ENCODE peak calls at places on chromosomes 5 and 9, in seven cellular contexts. D, M, S, U, A, B and R are unnamed samples.

GRCh38 chr5:171149772-171150171 is 159.3 kb upstream of the TLX3 start:
- DNase-seq in D (no peak), M (no peak), S (no peak), U (no peak), A (no peak), B (no peak), R (no peak)

GRCh38 chr5:85868070-85868469 is 749.7 kb upstream of the COX7C start:
- DNase-seq in D (no peak), M (no peak), S (no peak), U (no peak), A (no peak), B (no peak), R (no peak)

GRCh38 chr9:94298949-94299599 is 29.4 kb downstream of the NUTM2F start:
- DNase-seq in D (no peak), M (no peak), S (no peak), U (no peak), A (no peak), B (no peak), R (no peak)

GRCh38 chr9:98795970-98796363 is 388 bp downstream of the ANKS6 start:
- DNase-seq in D (peak), M (peak), S (no peak), U (no peak), A (peak), B (no peak), R (peak)

GRCh38 chr9:137789295-137789895 is 88.2 kb upstream of the CACNA1B start:
- DNase-seq in D (no peak), M (no peak), S (no peak), U (no peak), A (no peak), B (no peak), R (no peak)

GRCh38 chr9:114336157-114336556 is 6.5 kb downstream of the ORM2 start:
- DNase-seq in D (no peak), M (no peak), S (no peak), U (no peak), A (no peak), B (no peak), R (no peak)

GRCh38 chr5:8340739-8341344 is 471.9 kb downstream of the MTRR start:
- DNase-seq in D (no peak), M (no peak), S (no peak), U (no peak), A (no peak), B (no peak), R (no peak)

GRCh38 chr9:89664896-89665329 is 60.1 kb downstream of the GADD45G start:
- DNase-seq in D (peak), M (no peak), S (peak), U (peak), A (no peak), B (no peak), R (no peak)

GRCh38 chr9:110808599-110808980 is 140.0 kb downstream of the MUSK start:
- DNase-seq in D (no peak), M (no peak), S (no peak), U (no peak), A (no peak), B (no peak), R (no peak)

GRCh38 chr5:1975406-1975715 is 92.6 kb upstream of the IRX4 start:
- DNase-seq in D (peak), M (no peak), S (peak), U (no peak), A (no peak), B (no peak), R (no peak)

GRCh38 chr9:134314950-134315715 is 11.1 kb upstream of the RXRA start:
- DNase-seq in D (no peak), M (peak), S (no peak), U (no peak), A (no peak), B (no peak), R (no peak)

GRCh38 chr5:160837211-160837610 is 14.8 kb downstream of the ATP10B start:
- DNase-seq in D (peak), M (no peak), S (no peak), U (no peak), A (no peak), B (no peak), R (no peak)

GRCh38 chr9:2120926-2121689 is 106.0 kb downstream of the SMARCA2 start:
- DNase-seq in D (peak), M (no peak), S (no peak), U (no peak), A (no peak), B (no peak), R (no peak)

GRCh38 chr9:1050125-1050895 is at the start of gene DMRT2:
- DNase-seq in D (peak), M (peak), S (peak), U (peak), A (peak), B (peak), R (peak)

GRCh38 chr5:125848746-125849145 is 574.5 kb upstream of the GRAMD2B start:
- DNase-seq in D (no peak), M (no peak), S (no peak), U (no peak), A (no peak), B (no peak), R (no peak)

GRCh38 chr5:171715551-171715950 is 70.1 kb upstream of the SMIM23 start:
- DNase-seq in D (no peak), M (no peak), S (no peak), U (no peak), A (no peak), B (no peak), R (no peak)

GRCh38 chr9:115649991-115650472 is 503.6 kb upstream of the PAPPA start:
- DNase-seq in D (no peak), M (peak), S (peak), U (peak), A (peak), B (no peak), R (peak)

GRCh38 chr9:132372177-132373095 is 17.6 kb upstream of the SETX start:
- DNase-seq in D (no peak), M (peak), S (peak), U (no peak), A (peak), B (no peak), R (no peak)

GRCh38 chr9:26301659-26302058 is 590.9 kb downstream of the CAAP1 start:
- DNase-seq in D (no peak), M (no peak), S (no peak), U (no peak), A (no peak), B (no peak), R (no peak)

GRCh38 chr9:133347515-133347984 is 381 bp downstream of the MED22 start:
- DNase-seq in D (peak), M (peak), S (peak), U (no peak), A (no peak), B (peak), R (no peak)

GRCh38 chr5:143208781-143209510 is 194.5 kb downstream of the NR3C1 start:
- DNase-seq in D (no peak), M (no peak), S (no peak), U (no peak), A (no peak), B (no peak), R (no peak)

GRCh38 chr9:70304810-70305209 is 46.0 kb downstream of the SMC5 start:
- DNase-seq in D (no peak), M (no peak), S (no peak), U (no peak), A (no peak), B (no peak), R (no peak)
- H3K27ac ChIP-seq in D (no peak), M (no peak), S (no peak), U (no peak), A (no peak), B (no peak), R (no peak)

DNA sequence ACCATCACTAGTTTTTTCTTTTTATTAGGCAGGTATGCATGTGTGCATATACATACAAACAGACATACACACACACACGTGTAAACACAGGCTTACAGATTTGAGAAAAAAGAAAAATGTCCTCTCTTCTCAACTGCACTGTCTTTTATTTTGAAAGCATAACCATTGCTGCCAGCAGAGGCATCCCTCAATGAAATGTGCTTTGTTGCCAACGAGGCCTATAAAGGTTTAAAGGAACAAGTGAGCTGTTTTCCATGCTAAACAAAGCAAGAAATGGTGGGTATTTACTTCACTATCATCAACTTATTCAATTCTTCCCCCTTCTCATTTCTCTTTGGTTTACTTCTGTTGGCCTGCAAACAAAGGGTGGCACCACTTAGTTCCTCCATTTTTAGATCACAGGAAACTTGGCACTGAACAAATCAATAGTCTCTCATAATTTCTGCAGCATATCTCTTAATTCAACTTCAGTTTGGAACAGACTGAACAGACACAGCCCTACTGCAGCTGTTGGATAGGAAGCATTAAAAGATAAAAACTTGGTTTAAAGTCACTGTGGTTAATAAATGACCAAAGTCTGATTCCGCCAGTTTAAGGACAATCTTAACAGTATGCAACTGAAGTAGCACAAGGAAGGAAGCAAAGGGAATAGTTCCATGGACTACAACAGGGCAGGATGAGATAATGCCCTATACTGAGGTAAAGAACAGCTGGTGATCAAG is 21.8 kb downstream of the TTC33 start:
- DNase-seq in D (no peak), M (no peak), S (no peak), U (no peak), A (no peak), B (no peak), R (no peak)
- H3K27ac ChIP-seq in D (no peak), M (peak), S (peak), U (no peak), A (no peak), B (no peak), R (no peak)

GRCh38 chr5:139651502-139651862 is 3.3 kb downstream of the CXXC5 start:
- DNase-seq in D (no peak), M (no peak), S (no peak), U (no peak), A (no peak), B (no peak), R (no peak)
- H3K27ac ChIP-seq in D (peak), M (peak), S (peak), U (peak), A (peak), B (peak), R (peak)

GRCh38 chr9:8781447-8781846 is 981.9 kb upstream of the DMAC1 start:
- DNase-seq in D (no peak), M (no peak), S (no peak), U (no peak), A (no peak), B (no peak), R (no peak)

GRCh38 chr9:8780386-8780785 is 980.8 kb upstream of the DMAC1 start:
- DNase-seq in D (no peak), M (no peak), S (no peak), U (no peak), A (no peak), B (no peak), R (no peak)

GRCh38 chr9:8783999-8784398 is 984.4 kb upstream of the DMAC1 start:
- DNase-seq in D (no peak), M (no peak), S (no peak), U (no peak), A (no peak), B (no peak), R (no peak)

GRCh38 chr9:8782237-8782636 is 982.7 kb upstream of the DMAC1 start:
- DNase-seq in D (no peak), M (no peak), S (no peak), U (no peak), A (no peak), B (no peak), R (no peak)

GRCh38 chr9:8784813-8785212 is 985.2 kb upstream of the DMAC1 start:
- DNase-seq in D (no peak), M (no peak), S (no peak), U (no peak), A (no peak), B (no peak), R (no peak)
- H3K27ac ChIP-seq in D (no peak), M (no peak), S (no peak), U (no peak), A (peak), B (no peak), R (peak)